ENCODE peak calls at places on chromosomes 6 and 20, in eight cellular contexts. B is DMS153; W is CD8-positive, alpha-beta T cell; S is NCI-H69; M is amniotic epithelial cell; J is neural crest cell; G is T follicular helper cell; L is Kasumi-1. Q is an unnamed sample.

GRCh38 chr6:130138909-130139242 is 83.9 kb downstream of the SAMD3 start:
- DNase-seq in L (no peak), G (no peak), B (no peak), S (no peak), J (no peak), M (no peak), W (no peak), Q (no peak)

GRCh38 chr6:126539022-126539421 is 199.1 kb downstream of the CENPW start:
- DNase-seq in S (peak; percentile 38), B (no peak), M (peak; percentile 61), W (no peak), G (no peak), J (no peak), L (no peak), Q (peak; percentile 92)

GRCh38 chr20:63518946-63519764 is 1.4 kb upstream of the PPDPF start:
- DNase-seq in M (no peak), B (no peak), J (no peak), L (no peak), S (no peak), W (no peak), G (no peak), Q (no peak)

GRCh38 chr6:39124114-39124513 is 9.1 kb upstream of the SAYSD1 start:
- DNase-seq in W (no peak), S (no peak), G (no peak), M (no peak), B (no peak), J (no peak), L (no peak), Q (no peak)

GRCh38 chr6:88380083-88380482 is 213.9 kb upstream of the CNR1 start:
- DNase-seq in L (peak; percentile 67), M (peak; percentile 56), S (no peak), W (no peak), J (no peak), G (no peak), B (no peak), Q (peak; percentile 93)

GRCh38 chr6:10949579-10950490 is 63.0 kb downstream of the SYCP2L start:
- DNase-seq in M (no peak), G (no peak), J (no peak), L (no peak), W (no peak), S (no peak), B (no peak), Q (no peak)

GRCh38 chr6:47093169-47093568 is 51.0 kb upstream of the ADGRF1 start:
- DNase-seq in M (no peak), L (no peak), B (no peak), J (no peak), G (no peak), W (no peak), S (no peak), Q (no peak)

GRCh38 chr6:150176152-150176551 is 33.3 kb downstream of the PPP1R14C start:
- DNase-seq in M (no peak), G (no peak), B (no peak), L (no peak), S (peak; percentile 79), W (no peak), J (no peak), Q (no peak)

GRCh38 chr6:54698974-54699373 is 147.6 kb upstream of the FAM83B start:
- DNase-seq in M (no peak), S (no peak), J (no peak), W (no peak), G (no peak), L (no peak), B (no peak), Q (no peak)

GRCh38 chr20:57499676-57500075 is 25.3 kb downstream of the CTCFL start:
- DNase-seq in W (no peak), J (no peak), S (peak; percentile 55), G (no peak), M (no peak), B (no peak), L (no peak), Q (no peak)

GRCh38 chr6:98203170-98203806 is 631.1 kb upstream of the POU3F2 start:
- DNase-seq in J (no peak), M (no peak), L (peak; percentile 28), S (no peak), W (no peak), B (no peak), G (no peak), Q (no peak)

GRCh38 chr6:100593522-100593921 is 128.8 kb upstream of the SIM1 start:
- DNase-seq in G (no peak), B (peak; percentile 47), W (no peak), S (peak; percentile 91), J (no peak), M (no peak), L (no peak), Q (no peak)

GRCh38 chr6:43306086-43306485 is 2.5 kb downstream of the CRIP3 start:
- DNase-seq in J (no peak), G (no peak), M (no peak), S (no peak), L (no peak), B (no peak), W (no peak), Q (no peak)

GRCh38 chr6:90295854-90296345 is 743 bp downstream of the BACH2 start:
- DNase-seq in G (peak; percentile 55), B (peak; percentile 33), W (peak; percentile 68), M (peak; percentile 68), S (peak; percentile 70), L (peak; percentile 18), J (peak; percentile 47), Q (peak; percentile 62)

GRCh38 chr20:64255361-64256281 is at the start of gene PCMTD2:
- DNase-seq in S (peak; percentile 89), W (peak; percentile 81), L (peak; percentile 70), M (peak; percentile 59), J (peak; percentile 76), B (peak; percentile 65), G (peak; percentile 73), Q (peak; percentile 84)

GRCh38 chr20:19222520-19223040 is 10.1 kb downstream of the SLC24A3 start:
- DNase-seq in G (no peak), J (no peak), M (no peak), L (no peak), B (no peak), W (no peak), S (no peak), Q (no peak)

GRCh38 chr20:38208523-38208922 is 43.5 kb upstream of the TGM2 start:
- DNase-seq in B (no peak), G (no peak), M (no peak), L (no peak), W (no peak), J (no peak), S (no peak), Q (no peak)

GRCh38 chr6:14550817-14551216 is 433.2 kb downstream of the CD83 start:
- DNase-seq in S (peak; percentile 44), W (no peak), M (no peak), L (no peak), J (no peak), B (no peak), G (no peak), Q (no peak)

GRCh38 chr6:128339635-128340436 is 180.6 kb downstream of the PTPRK start:
- DNase-seq in J (no peak), M (no peak), B (no peak), G (no peak), L (no peak), W (no peak), S (peak; percentile 73), Q (no peak)

GRCh38 chr6:2942916-2943563 is 28.3 kb downstream of the SERPINB6 start:
- DNase-seq in S (no peak), W (no peak), L (peak; percentile 58), G (no peak), J (no peak), M (no peak), B (no peak), Q (no peak)

GRCh38 chr6:154502564-154502963 is 7.9 kb downstream of the CNKSR3 start:
- DNase-seq in S (no peak), J (no peak), B (no peak), G (no peak), L (peak; percentile 24), M (no peak), W (no peak), Q (no peak)

GRCh38 chr6:168102093-168102985 is 23.3 kb upstream of the FRMD1 start:
- DNase-seq in G (no peak), S (peak; percentile 85), J (no peak), B (peak; percentile 91), W (no peak), L (no peak), M (no peak), Q (no peak)

GRCh38 chr20:22352019-22352418 is 232.4 kb downstream of the FOXA2 start:
- DNase-seq in J (no peak), G (no peak), S (no peak), B (no peak), M (no peak), W (no peak), L (no peak), Q (no peak)

GRCh38 chr6:37699138-37699766 is 1.6 kb upstream of the MDGA1 start:
- DNase-seq in B (peak; percentile 14), J (no peak), W (no peak), G (peak; percentile 76), L (peak; percentile 15), S (peak; percentile 69), M (no peak), Q (no peak)

GRCh38 chr20:28562510-28562898 is 2695.0 kb upstream of the DEFB115 start:
- DNase-seq in B (no peak), G (no peak), L (no peak), S (no peak), M (peak; percentile 94), W (no peak), J (no peak), Q (peak; percentile 80)

GRCh38 chr6:169850154-169850553 is 98.7 kb downstream of the ERMARD start:
- DNase-seq in M (no peak), J (no peak), S (no peak), W (no peak), B (no peak), G (no peak), L (no peak), Q (no peak)

GRCh38 chr6:27178860-27179259 is 68.6 kb upstream of the PRSS16 start:
- DNase-seq in G (no peak), S (no peak), M (no peak), L (no peak), J (no peak), B (no peak), W (no peak), Q (no peak)

GRCh38 chr6:161549977-161550655 is 276.3 kb upstream of the AGPAT4 start:
- DNase-seq in J (no peak), M (no peak), G (no peak), L (no peak), W (no peak), B (peak; percentile 80), S (peak; percentile 88), Q (peak; percentile 47)

GRCh38 chr20:63599396-63600050 is 25.5 kb upstream of the HELZ2 start:
- DNase-seq in G (no peak), S (no peak), B (no peak), J (no peak), W (no peak), L (no peak), M (no peak), Q (no peak)

GRCh38 chr6:90362273-90362672 is 65.6 kb upstream of the BACH2 start:
- DNase-seq in M (peak; percentile 49), W (no peak), G (no peak), B (no peak), J (no peak), L (no peak), S (no peak), Q (no peak)

GRCh38 chr6:75217203-75217602 is 11.3 kb upstream of the COL12A1 start:
- DNase-seq in S (no peak), B (peak; percentile 40), M (peak; percentile 52), W (no peak), L (no peak), G (no peak), J (no peak), Q (peak; percentile 48)

GRCh38 chr20:61698598-61698960 is 367.1 kb downstream of the TAF4 start:
- DNase-seq in G (no peak), M (no peak), B (no peak), L (no peak), S (no peak), W (no peak), J (no peak), Q (no peak)

GRCh38 chr20:55211481-55211880 is 736.1 kb downstream of the DOK5 start:
- DNase-seq in G (no peak), L (no peak), S (no peak), W (no peak), J (no peak), B (no peak), M (no peak), Q (no peak)